ENCODE peak calls at places on chromosomes 16 and 17, in nine cellular contexts. One of them, this sample, is unnamed. For H3K4me1, the result is how much of the 10 kb centered on the place peaks cover.

GRCh38 chr16:47358816-47359215 is 102.0 kb downstream of the ITFG1 start:
- DNase-seq in CD8-positive, alpha-beta memory T cell: no peak
- DNase-seq in PC-9: no peak
- DNase-seq in fibroblast of lung: peak
- DNase-seq in tibial nerve: no peak
- DNase-seq in mammary epithelial cell: peak
- DNase-seq in cardiac muscle cell: no peak
- DNase-seq in endodermal cell: no peak
- DNase-seq in heart right ventricle: no peak
- DNase-seq in this sample: no peak

GRCh38 chr17:44039829-44040635 is 25.3 kb upstream of the TMEM101 start:
- DNase-seq in PC-9: no peak
- DNase-seq in mammary epithelial cell: peak
- DNase-seq in tibial nerve: no peak
- DNase-seq in endodermal cell: no peak
- DNase-seq in fibroblast of lung: no peak
- DNase-seq in cardiac muscle cell: no peak
- DNase-seq in heart right ventricle: no peak
- DNase-seq in CD8-positive, alpha-beta memory T cell: no peak
- DNase-seq in this sample: peak

GRCh38 chr17:14921936-14922335 is 343.2 kb downstream of the PMP22 start:
- DNase-seq in fibroblast of lung: no peak
- DNase-seq in PC-9: no peak
- DNase-seq in heart right ventricle: no peak
- DNase-seq in tibial nerve: no peak
- DNase-seq in CD8-positive, alpha-beta memory T cell: no peak
- DNase-seq in mammary epithelial cell: no peak
- DNase-seq in cardiac muscle cell: no peak
- DNase-seq in endodermal cell: no peak
- DNase-seq in this sample: no peak

GRCh38 chr17:66304304-66305174 is 2.1 kb downstream of the PRKCA start:
- DNase-seq in heart right ventricle: no peak
- DNase-seq in cardiac muscle cell: peak
- DNase-seq in CD8-positive, alpha-beta memory T cell: no peak
- DNase-seq in PC-9: peak
- DNase-seq in endodermal cell: peak
- DNase-seq in mammary epithelial cell: peak
- DNase-seq in fibroblast of lung: peak
- DNase-seq in tibial nerve: no peak
- DNase-seq in this sample: no peak

GRCh38 chr16:81445926-81446317 is 1.3 kb downstream of the CMIP start:
- DNase-seq in PC-9: no peak
- DNase-seq in cardiac muscle cell: no peak
- DNase-seq in endodermal cell: no peak
- DNase-seq in mammary epithelial cell: no peak
- DNase-seq in tibial nerve: no peak
- DNase-seq in CD8-positive, alpha-beta memory T cell: no peak
- DNase-seq in heart right ventricle: no peak
- DNase-seq in fibroblast of lung: no peak
- DNase-seq in this sample: no peak

GRCh38 chr16:20853981-20854620 is 46.1 kb downstream of the DCUN1D3 start:
- DNase-seq in tibial nerve: no peak
- DNase-seq in PC-9: no peak
- DNase-seq in endodermal cell: no peak
- DNase-seq in CD8-positive, alpha-beta memory T cell: no peak
- DNase-seq in heart right ventricle: no peak
- DNase-seq in mammary epithelial cell: no peak
- DNase-seq in fibroblast of lung: no peak
- DNase-seq in cardiac muscle cell: no peak
- DNase-seq in this sample: no peak

GRCh38 chr16:15704545-15704987 is 54.5 kb downstream of the NDE1 start:
- DNase-seq in mammary epithelial cell: peak
- DNase-seq in cardiac muscle cell: peak
- DNase-seq in endodermal cell: peak
- DNase-seq in tibial nerve: peak
- DNase-seq in fibroblast of lung: peak
- DNase-seq in CD8-positive, alpha-beta memory T cell: peak
- DNase-seq in PC-9: no peak
- DNase-seq in heart right ventricle: peak
- DNase-seq in this sample: peak

GRCh38 chr16:17304124-17304813 is 166.5 kb downstream of the XYLT1 start:
- DNase-seq in fibroblast of lung: peak
- DNase-seq in heart right ventricle: no peak
- DNase-seq in PC-9: peak
- DNase-seq in tibial nerve: no peak
- DNase-seq in cardiac muscle cell: no peak
- DNase-seq in CD8-positive, alpha-beta memory T cell: no peak
- DNase-seq in endodermal cell: no peak
- DNase-seq in mammary epithelial cell: peak
- DNase-seq in this sample: peak

GRCh38 chr16:2085669-2086068 is 37.9 kb downstream of the TSC2 start:
- DNase-seq in mammary epithelial cell: no peak
- DNase-seq in cardiac muscle cell: no peak
- DNase-seq in PC-9: no peak
- DNase-seq in CD8-positive, alpha-beta memory T cell: no peak
- DNase-seq in fibroblast of lung: no peak
- DNase-seq in heart right ventricle: no peak
- DNase-seq in endodermal cell: no peak
- DNase-seq in tibial nerve: no peak
- DNase-seq in this sample: no peak

GRCh38 chr17:40443196-40443987 is at the start of gene IGFBP4:
- DNase-seq in mammary epithelial cell: peak
- DNase-seq in heart right ventricle: peak
- DNase-seq in cardiac muscle cell: peak
- DNase-seq in tibial nerve: peak
- DNase-seq in endodermal cell: peak
- DNase-seq in PC-9: peak
- DNase-seq in CD8-positive, alpha-beta memory T cell: peak
- DNase-seq in fibroblast of lung: peak
- DNase-seq in this sample: peak

GRCh38 chr16:74305978-74306784 is 9.6 kb downstream of the PSMD7 start:
- DNase-seq in heart right ventricle: no peak
- DNase-seq in endodermal cell: no peak
- DNase-seq in tibial nerve: no peak
- DNase-seq in CD8-positive, alpha-beta memory T cell: no peak
- DNase-seq in PC-9: no peak
- DNase-seq in fibroblast of lung: no peak
- DNase-seq in mammary epithelial cell: no peak
- DNase-seq in cardiac muscle cell: no peak
- DNase-seq in this sample: no peak

GRCh38 chr16:12868169-12868568 is 33.2 kb upstream of the SHISA9 start:
- DNase-seq in PC-9: peak
- DNase-seq in cardiac muscle cell: no peak
- DNase-seq in mammary epithelial cell: no peak
- DNase-seq in fibroblast of lung: no peak
- DNase-seq in heart right ventricle: no peak
- DNase-seq in tibial nerve: no peak
- DNase-seq in CD8-positive, alpha-beta memory T cell: no peak
- DNase-seq in endodermal cell: no peak
- DNase-seq in this sample: no peak

GRCh38 chr17:42632949-42633444 is 23.5 kb downstream of the TUBG1 start:
- DNase-seq in cardiac muscle cell: no peak
- DNase-seq in PC-9: no peak
- DNase-seq in heart right ventricle: no peak
- DNase-seq in CD8-positive, alpha-beta memory T cell: no peak
- DNase-seq in fibroblast of lung: no peak
- DNase-seq in mammary epithelial cell: no peak
- DNase-seq in endodermal cell: no peak
- DNase-seq in tibial nerve: no peak
- DNase-seq in this sample: peak

GRCh38 chr16:48444574-48444973 is 59.4 kb upstream of the SIAH1 start:
- DNase-seq in tibial nerve: no peak
- DNase-seq in endodermal cell: no peak
- DNase-seq in mammary epithelial cell: peak
- DNase-seq in PC-9: peak
- DNase-seq in cardiac muscle cell: peak
- DNase-seq in CD8-positive, alpha-beta memory T cell: no peak
- DNase-seq in heart right ventricle: no peak
- DNase-seq in fibroblast of lung: peak
- DNase-seq in this sample: peak

GRCh38 chr17:7755095-7755890 is 37.7 kb downstream of the DNAH2 start:
- DNase-seq in endodermal cell: peak
- DNase-seq in tibial nerve: no peak
- DNase-seq in fibroblast of lung: no peak
- DNase-seq in heart right ventricle: no peak
- DNase-seq in PC-9: no peak
- DNase-seq in CD8-positive, alpha-beta memory T cell: no peak
- DNase-seq in cardiac muscle cell: no peak
- DNase-seq in mammary epithelial cell: peak
- DNase-seq in this sample: peak

GRCh38 chr16:85770741-85771140 is 19.8 kb upstream of the C16orf74 start:
- DNase-seq in heart right ventricle: no peak
- DNase-seq in mammary epithelial cell: no peak
- DNase-seq in fibroblast of lung: no peak
- DNase-seq in cardiac muscle cell: no peak
- DNase-seq in tibial nerve: no peak
- DNase-seq in CD8-positive, alpha-beta memory T cell: no peak
- DNase-seq in PC-9: no peak
- DNase-seq in endodermal cell: no peak
- DNase-seq in this sample: no peak

GRCh38 chr17:34981538-34982241 is 1.4 kb downstream of the LIG3 start:
- DNase-seq in endodermal cell: no peak
- DNase-seq in PC-9: no peak
- DNase-seq in heart right ventricle: no peak
- DNase-seq in CD8-positive, alpha-beta memory T cell: no peak
- DNase-seq in tibial nerve: no peak
- DNase-seq in mammary epithelial cell: no peak
- DNase-seq in cardiac muscle cell: peak
- DNase-seq in fibroblast of lung: peak
- DNase-seq in this sample: peak

GRCh38 chr17:48522031-48522593 is 8.7 kb downstream of the HOXB1 start:
- DNase-seq in heart right ventricle: no peak
- DNase-seq in fibroblast of lung: peak
- DNase-seq in PC-9: peak
- DNase-seq in CD8-positive, alpha-beta memory T cell: no peak
- DNase-seq in endodermal cell: peak
- DNase-seq in cardiac muscle cell: peak
- DNase-seq in mammary epithelial cell: no peak
- DNase-seq in tibial nerve: no peak
- DNase-seq in this sample: no peak

GRCh38 chr16:78786635-78787034 is 687.2 kb downstream of the WWOX start:
- DNase-seq in mammary epithelial cell: no peak
- DNase-seq in tibial nerve: no peak
- DNase-seq in heart right ventricle: no peak
- DNase-seq in fibroblast of lung: no peak
- DNase-seq in CD8-positive, alpha-beta memory T cell: no peak
- DNase-seq in PC-9: no peak
- DNase-seq in cardiac muscle cell: no peak
- DNase-seq in endodermal cell: no peak
- DNase-seq in this sample: peak

GRCh38 chr17:46191332-46192210 is 1.7 kb downstream of the KANSL1 start:
- DNase-seq in mammary epithelial cell: peak
- DNase-seq in fibroblast of lung: peak
- DNase-seq in cardiac muscle cell: peak
- DNase-seq in PC-9: no peak
- DNase-seq in endodermal cell: peak
- DNase-seq in tibial nerve: peak
- DNase-seq in heart right ventricle: no peak
- DNase-seq in CD8-positive, alpha-beta memory T cell: no peak
- DNase-seq in this sample: no peak
- H3K4me1 ChIP-seq in mammary epithelial cell: under half
- H3K4me1 ChIP-seq in fibroblast of lung: under half
- H3K4me1 ChIP-seq in cardiac muscle cell: under half
- H3K4me1 ChIP-seq in PC-9: under half
- H3K4me1 ChIP-seq in endodermal cell: under half
- H3K4me1 ChIP-seq in tibial nerve: half or more
- H3K4me1 ChIP-seq in heart right ventricle: half or more
- H3K4me1 ChIP-seq in CD8-positive, alpha-beta memory T cell: half or more
- H3K4me1 ChIP-seq in this sample: under half

DNA sequence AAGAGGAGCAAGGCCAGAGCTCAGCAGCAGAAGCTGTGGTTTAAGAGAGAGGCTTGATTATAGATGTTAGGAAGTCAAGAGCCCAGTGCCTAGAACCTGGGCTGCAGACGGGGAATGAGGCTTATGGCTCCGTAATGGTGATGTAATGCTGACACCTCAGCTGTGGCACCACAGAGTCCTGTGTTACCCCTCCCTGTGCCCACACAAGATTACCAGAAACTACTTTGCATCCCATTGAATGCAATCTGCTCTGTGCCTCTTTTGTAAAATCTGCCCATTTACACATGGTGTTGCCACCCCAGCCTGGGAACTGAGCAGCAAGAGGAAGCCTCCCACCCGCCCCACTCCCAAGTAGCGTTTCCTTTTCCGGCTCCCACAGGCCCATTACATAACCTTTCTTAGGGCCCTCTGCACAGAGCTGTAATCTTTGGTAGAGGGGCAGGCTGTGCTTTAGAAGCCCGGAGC is 57.0 kb downstream of the PITPNC1 start:
- DNase-seq in fibroblast of lung: no peak
- DNase-seq in heart right ventricle: peak
- DNase-seq in mammary epithelial cell: no peak
- DNase-seq in CD8-positive, alpha-beta memory T cell: peak
- DNase-seq in endodermal cell: no peak
- DNase-seq in PC-9: no peak
- DNase-seq in tibial nerve: peak
- DNase-seq in cardiac muscle cell: peak
- DNase-seq in this sample: no peak
- H3K27ac ChIP-seq in fibroblast of lung: no peak
- H3K27ac ChIP-seq in heart right ventricle: peak
- H3K27ac ChIP-seq in mammary epithelial cell: no peak
- H3K27ac ChIP-seq in CD8-positive, alpha-beta memory T cell: peak
- H3K27ac ChIP-seq in endodermal cell: no peak
- H3K27ac ChIP-seq in PC-9: no peak
- H3K27ac ChIP-seq in tibial nerve: peak
- H3K27ac ChIP-seq in cardiac muscle cell: no peak
- H3K27ac ChIP-seq in this sample: peak

GRCh38 chr16:55125818-55126385 is 195.2 kb downstream of the IRX5 start:
- DNase-seq in CD8-positive, alpha-beta memory T cell: no peak
- DNase-seq in endodermal cell: no peak
- DNase-seq in mammary epithelial cell: no peak
- DNase-seq in cardiac muscle cell: no peak
- DNase-seq in fibroblast of lung: no peak
- DNase-seq in PC-9: no peak
- DNase-seq in tibial nerve: no peak
- DNase-seq in heart right ventricle: no peak
- DNase-seq in this sample: no peak

GRCh38 chr16:55123652-55124051 is 193.0 kb downstream of the IRX5 start:
- DNase-seq in mammary epithelial cell: no peak
- DNase-seq in endodermal cell: no peak
- DNase-seq in heart right ventricle: no peak
- DNase-seq in cardiac muscle cell: no peak
- DNase-seq in tibial nerve: no peak
- DNase-seq in fibroblast of lung: no peak
- DNase-seq in CD8-positive, alpha-beta memory T cell: no peak
- DNase-seq in PC-9: no peak
- DNase-seq in this sample: no peak

GRCh38 chr16:55126456-55126855 is 195.8 kb downstream of the IRX5 start:
- DNase-seq in PC-9: no peak
- DNase-seq in fibroblast of lung: no peak
- DNase-seq in mammary epithelial cell: no peak
- DNase-seq in heart right ventricle: no peak
- DNase-seq in CD8-positive, alpha-beta memory T cell: no peak
- DNase-seq in endodermal cell: no peak
- DNase-seq in tibial nerve: no peak
- DNase-seq in cardiac muscle cell: no peak
- DNase-seq in this sample: no peak
- H3K4me1 ChIP-seq in PC-9: under half
- H3K4me1 ChIP-seq in fibroblast of lung: under half
- H3K4me1 ChIP-seq in mammary epithelial cell: under half
- H3K4me1 ChIP-seq in heart right ventricle: under half
- H3K4me1 ChIP-seq in CD8-positive, alpha-beta memory T cell: under half
- H3K4me1 ChIP-seq in endodermal cell: under half
- H3K4me1 ChIP-seq in tibial nerve: under half
- H3K4me1 ChIP-seq in cardiac muscle cell: under half
- H3K4me1 ChIP-seq in this sample: under half

GRCh38 chr17:41629826-41630670 is 5.7 kb upstream of the KRT17 start:
- DNase-seq in PC-9: no peak
- DNase-seq in cardiac muscle cell: no peak
- DNase-seq in CD8-positive, alpha-beta memory T cell: peak
- DNase-seq in heart right ventricle: no peak
- DNase-seq in endodermal cell: no peak
- DNase-seq in mammary epithelial cell: no peak
- DNase-seq in tibial nerve: no peak
- DNase-seq in fibroblast of lung: no peak
- DNase-seq in this sample: no peak
- H3K27ac ChIP-seq in PC-9: no peak
- H3K27ac ChIP-seq in cardiac muscle cell: no peak
- H3K27ac ChIP-seq in CD8-positive, alpha-beta memory T cell: no peak
- H3K27ac ChIP-seq in heart right ventricle: no peak
- H3K27ac ChIP-seq in endodermal cell: no peak
- H3K27ac ChIP-seq in mammary epithelial cell: no peak
- H3K27ac ChIP-seq in tibial nerve: no peak
- H3K27ac ChIP-seq in fibroblast of lung: no peak
- H3K27ac ChIP-seq in this sample: peak

This sample was measured in foreskin keratinocyte.